ENCODE peak calls at places on chromosome 7, in five cellular contexts. One of them, this sample, is unnamed.

GRCh38 chr7:94779070-94779469 is 123.1 kb upstream of the SGCE start:
- DNase-seq in GM23248: no peak
- DNase-seq in DND-41: no peak
- DNase-seq in CD4-positive, alpha-beta T cell: no peak
- DNase-seq in EL: no peak
- DNase-seq in this sample: no peak

GRCh38 chr7:1495564-1496242 is 8.5 kb downstream of the INTS1 start:
- DNase-seq in GM23248: no peak
- DNase-seq in DND-41: no peak
- DNase-seq in CD4-positive, alpha-beta T cell: no peak
- DNase-seq in EL: no peak
- DNase-seq in this sample: no peak

GRCh38 chr7:12493407-12493806 is 77.1 kb upstream of the SCIN start:
- DNase-seq in GM23248: peak; percentile 42
- DNase-seq in DND-41: no peak
- DNase-seq in CD4-positive, alpha-beta T cell: no peak
- DNase-seq in EL: no peak
- DNase-seq in this sample: no peak

GRCh38 chr7:114922151-114922651 is 307 bp downstream of the MDFIC start:
- DNase-seq in GM23248: peak; percentile 90
- DNase-seq in DND-41: peak; percentile 64
- DNase-seq in CD4-positive, alpha-beta T cell: peak; percentile 65
- DNase-seq in EL: peak; percentile 66
- DNase-seq in this sample: peak; percentile 42

GRCh38 chr7:41189866-41190265 is 513.0 kb downstream of the INHBA start:
- DNase-seq in GM23248: peak; percentile 94
- DNase-seq in DND-41: no peak
- DNase-seq in CD4-positive, alpha-beta T cell: no peak
- DNase-seq in EL: peak; percentile 96
- DNase-seq in this sample: no peak

GRCh38 chr7:91280604-91281003 is 16.4 kb downstream of the FZD1 start:
- DNase-seq in GM23248: peak; percentile 20
- DNase-seq in DND-41: no peak
- DNase-seq in CD4-positive, alpha-beta T cell: no peak
- DNase-seq in EL: no peak
- DNase-seq in this sample: no peak

GRCh38 chr7:100176096-100176835 is 915 bp downstream of the GPC2 start:
- DNase-seq in GM23248: no peak
- DNase-seq in DND-41: no peak
- DNase-seq in CD4-positive, alpha-beta T cell: no peak
- DNase-seq in EL: no peak
- DNase-seq in this sample: no peak

GRCh38 chr7:149850007-149850594 is 11.9 kb downstream of the ZNF862 start:
- DNase-seq in GM23248: no peak
- DNase-seq in DND-41: no peak
- DNase-seq in CD4-positive, alpha-beta T cell: no peak
- DNase-seq in EL: no peak
- DNase-seq in this sample: no peak

GRCh38 chr7:105794741-105795729 is 81.4 kb downstream of the ATXN7L1 start:
- DNase-seq in GM23248: peak; percentile 81
- DNase-seq in DND-41: no peak
- DNase-seq in CD4-positive, alpha-beta T cell: no peak
- DNase-seq in EL: peak; percentile 51
- DNase-seq in this sample: no peak

GRCh38 chr7:130356760-130357611 is 12.4 kb downstream of the CPA5 start:
- DNase-seq in GM23248: peak; percentile 84
- DNase-seq in DND-41: no peak
- DNase-seq in CD4-positive, alpha-beta T cell: no peak
- DNase-seq in EL: peak; percentile 83
- DNase-seq in this sample: no peak

GRCh38 chr7:131164025-131164899 is 163.4 kb upstream of the MKLN1 start:
- DNase-seq in GM23248: peak; percentile 91
- DNase-seq in DND-41: no peak
- DNase-seq in CD4-positive, alpha-beta T cell: no peak
- DNase-seq in EL: peak; percentile 92
- DNase-seq in this sample: no peak

GRCh38 chr7:104207348-104207730 is 474 bp downstream of the ORC5 start:
- DNase-seq in GM23248: peak; percentile 55
- DNase-seq in DND-41: no peak
- DNase-seq in CD4-positive, alpha-beta T cell: no peak
- DNase-seq in EL: no peak
- DNase-seq in this sample: no peak

GRCh38 chr7:46494026-46494425 is 573.0 kb upstream of the IGFBP3 start:
- DNase-seq in GM23248: peak; percentile 84
- DNase-seq in DND-41: no peak
- DNase-seq in CD4-positive, alpha-beta T cell: no peak
- DNase-seq in EL: peak; percentile 80
- DNase-seq in this sample: no peak

GRCh38 chr7:23205861-23206510 is 24.1 kb downstream of the NUP42 start:
- DNase-seq in GM23248: no peak
- DNase-seq in DND-41: no peak
- DNase-seq in CD4-positive, alpha-beta T cell: no peak
- DNase-seq in EL: no peak
- DNase-seq in this sample: no peak

GRCh38 chr7:33673029-33673700 is 232.2 kb upstream of the BMPER start:
- DNase-seq in GM23248: no peak
- DNase-seq in DND-41: no peak
- DNase-seq in CD4-positive, alpha-beta T cell: no peak
- DNase-seq in EL: no peak
- DNase-seq in this sample: no peak

GRCh38 chr7:142612264-142612881 is 136.9 kb upstream of the PRSS1 start:
- DNase-seq in GM23248: peak; percentile 48
- DNase-seq in DND-41: peak; percentile 54
- DNase-seq in CD4-positive, alpha-beta T cell: no peak
- DNase-seq in EL: peak; percentile 50
- DNase-seq in this sample: no peak

GRCh38 chr7:90933041-90933440 is 331.2 kb upstream of the FZD1 start:
- DNase-seq in GM23248: no peak
- DNase-seq in DND-41: no peak
- DNase-seq in CD4-positive, alpha-beta T cell: no peak
- DNase-seq in EL: no peak
- DNase-seq in this sample: no peak

GRCh38 chr7:101943306-101943705 is 125.9 kb downstream of the CUX1 start:
- DNase-seq in GM23248: no peak
- DNase-seq in DND-41: no peak
- DNase-seq in CD4-positive, alpha-beta T cell: no peak
- DNase-seq in EL: no peak
- DNase-seq in this sample: no peak

GRCh38 chr7:43479042-43479441 is 103.9 kb upstream of the STK17A start:
- DNase-seq in GM23248: no peak
- DNase-seq in DND-41: peak; percentile 28
- DNase-seq in CD4-positive, alpha-beta T cell: no peak
- DNase-seq in EL: no peak
- DNase-seq in this sample: no peak

GRCh38 chr7:44258423-44258760 is 57.6 kb downstream of the YKT6 start:
- DNase-seq in GM23248: no peak
- DNase-seq in DND-41: no peak
- DNase-seq in CD4-positive, alpha-beta T cell: no peak
- DNase-seq in EL: no peak
- DNase-seq in this sample: no peak

GRCh38 chr7:114026486-114027089 is 107.8 kb upstream of the PPP1R3A start:
- DNase-seq in GM23248: peak; percentile 68
- DNase-seq in DND-41: no peak
- DNase-seq in CD4-positive, alpha-beta T cell: no peak
- DNase-seq in EL: peak; percentile 45
- DNase-seq in this sample: no peak

GRCh38 chr7:47034180-47034579 is 547.7 kb downstream of the TNS3 start:
- DNase-seq in GM23248: peak; percentile 60
- DNase-seq in DND-41: no peak
- DNase-seq in CD4-positive, alpha-beta T cell: no peak
- DNase-seq in EL: peak; percentile 22
- DNase-seq in this sample: no peak

GRCh38 chr7:36086571-36086970 is 66.5 kb upstream of the EEPD1 start:
- DNase-seq in GM23248: no peak
- DNase-seq in DND-41: no peak
- DNase-seq in CD4-positive, alpha-beta T cell: no peak
- DNase-seq in EL: no peak
- DNase-seq in this sample: no peak

GRCh38 chr7:151857412-151857811 is 19.5 kb downstream of the PRKAG2 start:
- DNase-seq in GM23248: no peak
- DNase-seq in DND-41: no peak
- DNase-seq in CD4-positive, alpha-beta T cell: no peak
- DNase-seq in EL: no peak
- DNase-seq in this sample: no peak

GRCh38 chr7:155106356-155106755 is 36.2 kb downstream of the HTR5A start:
- DNase-seq in GM23248: no peak
- DNase-seq in DND-41: no peak
- DNase-seq in CD4-positive, alpha-beta T cell: no peak
- DNase-seq in EL: no peak
- DNase-seq in this sample: no peak

GRCh38 chr7:13447637-13448036 is 541.8 kb downstream of the ETV1 start:
- DNase-seq in GM23248: no peak
- DNase-seq in DND-41: no peak
- DNase-seq in CD4-positive, alpha-beta T cell: no peak
- DNase-seq in EL: no peak
- DNase-seq in this sample: no peak

GRCh38 chr7:44323381-44324203 is 1.8 kb downstream of the CAMK2B start:
- DNase-seq in GM23248: no peak
- DNase-seq in DND-41: no peak
- DNase-seq in CD4-positive, alpha-beta T cell: no peak
- DNase-seq in EL: no peak
- DNase-seq in this sample: no peak

GRCh38 chr7:131238260-131238940 is 89.3 kb upstream of the MKLN1 start:
- DNase-seq in GM23248: peak; percentile 84
- DNase-seq in DND-41: no peak
- DNase-seq in CD4-positive, alpha-beta T cell: no peak
- DNase-seq in EL: peak; percentile 85
- DNase-seq in this sample: no peak

GRCh38 chr7:38775503-38775902 is 133.5 kb downstream of the VPS41 start:
- DNase-seq in GM23248: no peak
- DNase-seq in DND-41: no peak
- DNase-seq in CD4-positive, alpha-beta T cell: no peak
- DNase-seq in EL: no peak
- DNase-seq in this sample: no peak

GRCh38 chr7:112547916-112548315 is 67.1 kb downstream of the LSMEM1 start:
- DNase-seq in GM23248: peak; percentile 52
- DNase-seq in DND-41: no peak
- DNase-seq in CD4-positive, alpha-beta T cell: no peak
- DNase-seq in EL: peak; percentile 11
- DNase-seq in this sample: no peak

GRCh38 chr7:2079332-2080068 is 153.2 kb downstream of the MAD1L1 start:
- DNase-seq in GM23248: no peak
- DNase-seq in DND-41: no peak
- DNase-seq in CD4-positive, alpha-beta T cell: no peak
- DNase-seq in EL: no peak
- DNase-seq in this sample: no peak

GRCh38 chr7:143379607-143380263 is 1.4 kb upstream of the ZYX start:
- DNase-seq in GM23248: peak; percentile 33
- DNase-seq in DND-41: no peak
- DNase-seq in CD4-positive, alpha-beta T cell: no peak
- DNase-seq in EL: no peak
- DNase-seq in this sample: no peak

GRCh38 chr7:84188811-84189405 is 5.7 kb downstream of the SEMA3A start:
- DNase-seq in GM23248: peak; percentile 46
- DNase-seq in DND-41: no peak
- DNase-seq in CD4-positive, alpha-beta T cell: no peak
- DNase-seq in EL: peak; percentile 33
- DNase-seq in this sample: no peak